ENCODE peak calls at places on chromosomes 16 and 17, in four cellular contexts. L, F, J and B are unnamed samples.

GRCh38 chr17:30113213-30113612 is 3.4 kb upstream of the NSRP1 start:
- DNase-seq in L (peak), J (no peak), F (no peak), B (no peak)

GRCh38 chr17:10195090-10195489 is 3.3 kb downstream of the GAS7 start:
- DNase-seq in F (no peak), L (no peak), J (no peak), B (no peak)

GRCh38 chr16:81189100-81189664 is 49.3 kb upstream of the BCO1 start:
- DNase-seq in J (no peak), L (peak), F (peak), B (no peak)

GRCh38 chr17:1644493-1645206 is 882 bp downstream of the SCARF1 start:
- DNase-seq in L (peak), F (no peak), J (no peak), B (peak)

GRCh38 chr16:77359065-77359502 is 75.8 kb downstream of the ADAMTS18 start:
- DNase-seq in J (no peak), L (peak), F (no peak), B (no peak)

GRCh38 chr16:48970216-48970615 is 311.4 kb downstream of the CBLN1 start:
- DNase-seq in L (no peak), J (no peak), F (no peak), B (no peak)

GRCh38 chr16:81523387-81524115 is 78.9 kb downstream of the CMIP start:
- DNase-seq in L (peak), J (no peak), F (peak), B (no peak)

GRCh38 chr16:72523087-72523486 is 351.1 kb upstream of the PMFBP1 start:
- DNase-seq in F (no peak), J (no peak), L (no peak), B (no peak)

GRCh38 chr16:80614908-80615696 is 74.3 kb downstream of the DYNLRB2 start:
- DNase-seq in F (no peak), L (peak), J (no peak), B (no peak)

GRCh38 chr16:64356267-64356666 is 765.6 kb downstream of the CDH11 start:
- DNase-seq in J (no peak), L (peak), F (no peak), B (no peak)

GRCh38 chr17:39064374-39064773 is 87.1 kb downstream of the PLXDC1 start:
- DNase-seq in L (peak), J (no peak), F (no peak), B (no peak)

GRCh38 chr16:50304467-50305440 is 38.4 kb downstream of the ADCY7 start:
- DNase-seq in F (no peak), J (no peak), L (no peak), B (peak)

GRCh38 chr16:3716831-3717234 is 491 bp downstream of the TRAP1 start:
- DNase-seq in J (no peak), L (no peak), F (peak), B (peak)

GRCh38 chr16:85088570-85089214 is 23.6 kb downstream of the CIBAR2 start:
- DNase-seq in L (no peak), F (no peak), J (no peak), B (no peak)

GRCh38 chr16:66705790-66706505 is 9.4 kb upstream of the CMTM4 start:
- DNase-seq in J (no peak), F (peak), L (peak), B (no peak)

GRCh38 chr17:33572615-33573014 is 279.5 kb upstream of the ASIC2 start:
- DNase-seq in J (no peak), F (no peak), L (no peak), B (no peak)

GRCh38 chr16:84829168-84829965 is 9.6 kb downstream of the CRISPLD2 start:
- DNase-seq in L (peak), J (no peak), F (no peak), B (no peak)

GRCh38 chr17:49694847-49695697 is 12.7 kb downstream of the SLC35B1 start:
- DNase-seq in F (peak), L (peak), J (peak), B (peak)

GRCh38 chr17:64004903-64005733 is 7.0 kb downstream of the PRR29 start:
- DNase-seq in J (no peak), L (no peak), F (no peak), B (no peak)
- TF ChIP-seq CTCF in J (no peak), L (no peak), F (no peak), B (no peak)

GRCh38 chr17:43169561-43170139 is 1.4 kb upstream of the NBR1 start:
- DNase-seq in L (peak), F (peak), J (no peak), B (peak)

GRCh38 chr17:43170140-43170765 is 761 bp upstream of the NBR1 start:
- DNase-seq in J (peak), F (peak), L (peak), B (peak)

GRCh38 chr17:43175213-43176118 is 4.5 kb downstream of the NBR1 start:
- DNase-seq in J (no peak), F (no peak), L (peak), B (no peak)

GRCh38 chr17:43170766-43171681 is at the start of gene NBR1:
- DNase-seq in F (peak), J (peak), L (peak), B (peak)

GRCh38 chr17:43171761-43172487 is 910 bp downstream of the NBR1 start:
- DNase-seq in L (peak), J (no peak), F (peak), B (no peak)
- TF ChIP-seq CTCF in L (peak), J (no peak), F (no peak), B (peak)

GRCh38 chr16:404971-405486 is 3.3 kb downstream of the DECR2 start:
- DNase-seq in L (no peak), F (no peak), J (no peak), B (no peak)
- TF ChIP-seq CTCF in L (no peak), F (no peak), J (no peak), B (no peak)

GRCh38 chr17:4735825-4736651 is 3.6 kb upstream of the ZMYND15 start:
- DNase-seq in F (no peak), J (no peak), L (peak), B (no peak)

GRCh38 chr17:4739122-4740024 is at the start of the genes CXCL16 and ZMYND15:
- DNase-seq in L (peak), F (peak), J (peak), B (peak)

GRCh38 chr17:4740025-4740351 is 260 bp upstream of the CXCL16 start:
- DNase-seq in J (no peak), F (no peak), L (no peak), B (no peak)

GRCh38 chr17:4740584-4740983 is 856 bp upstream of the CXCL16 start:
- DNase-seq in J (no peak), F (no peak), L (no peak), B (no peak)

DNA sequence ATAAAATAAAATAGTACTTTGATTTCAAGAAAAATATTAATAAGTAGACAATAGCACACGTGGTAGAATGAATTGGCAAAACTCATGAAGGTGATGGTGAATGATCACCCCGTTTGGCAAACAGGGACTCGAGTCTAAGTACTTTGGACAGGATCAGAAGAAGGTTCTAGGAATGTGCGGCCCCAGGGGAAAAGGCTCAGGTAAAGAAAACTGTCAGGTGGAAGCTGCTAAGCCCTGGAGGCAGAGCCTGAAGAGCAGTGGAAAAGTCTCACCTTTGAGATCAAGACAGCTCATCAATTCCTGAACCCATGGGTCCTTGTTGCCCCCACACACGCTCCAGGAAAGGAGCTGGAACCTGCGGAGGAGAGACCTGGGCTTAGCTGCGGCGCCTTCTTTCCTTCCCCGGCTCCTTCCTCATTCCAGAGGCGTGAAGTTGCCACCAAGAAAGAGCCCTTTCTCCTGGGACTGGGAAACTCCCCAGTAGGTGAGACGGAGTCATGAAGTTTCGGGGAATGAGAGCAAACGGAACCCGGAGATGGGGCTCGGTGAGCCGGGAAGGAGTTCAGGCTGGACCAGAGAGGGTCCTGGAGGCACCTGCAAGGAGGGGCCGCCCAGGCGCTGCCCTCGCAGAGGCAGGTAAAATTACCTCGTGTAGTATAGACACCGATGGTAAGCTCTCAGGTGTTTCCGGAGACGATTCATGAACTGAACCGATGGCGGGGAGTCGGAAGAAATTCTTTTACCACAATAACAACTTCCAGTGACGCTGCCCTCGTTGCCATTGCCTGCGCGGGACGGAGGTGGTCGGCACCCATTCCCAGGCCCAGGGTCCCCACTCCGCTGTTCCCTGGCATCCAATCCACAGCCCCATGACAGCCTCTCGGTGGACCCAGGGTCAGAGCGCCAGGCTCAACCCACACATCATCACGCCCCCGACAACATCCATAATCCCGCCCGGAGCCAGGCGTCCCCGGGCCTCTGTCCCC is 1.2 kb upstream of the ZMYND15 start:
- DNase-seq in F (peak), L (no peak), J (no peak), B (no peak)
- TF ChIP-seq CTCF in F (no peak), L (no peak), J (no peak), B (no peak)

GRCh38 chr17:72952641-72953313 is 139.7 kb downstream of the SLC39A11 start:
- DNase-seq in F (no peak), J (no peak), L (no peak), B (no peak)

GRCh38 chr17:72950236-72950931 is 142.1 kb downstream of the SLC39A11 start:
- DNase-seq in F (no peak), L (no peak), J (no peak), B (no peak)

GRCh38 chr17:72953621-72954020 is 138.9 kb downstream of the SLC39A11 start:
- DNase-seq in F (no peak), L (no peak), J (no peak), B (no peak)

GRCh38 chr17:72954595-72954994 is 137.9 kb downstream of the SLC39A11 start:
- DNase-seq in F (no peak), J (no peak), L (no peak), B (no peak)

DNA sequence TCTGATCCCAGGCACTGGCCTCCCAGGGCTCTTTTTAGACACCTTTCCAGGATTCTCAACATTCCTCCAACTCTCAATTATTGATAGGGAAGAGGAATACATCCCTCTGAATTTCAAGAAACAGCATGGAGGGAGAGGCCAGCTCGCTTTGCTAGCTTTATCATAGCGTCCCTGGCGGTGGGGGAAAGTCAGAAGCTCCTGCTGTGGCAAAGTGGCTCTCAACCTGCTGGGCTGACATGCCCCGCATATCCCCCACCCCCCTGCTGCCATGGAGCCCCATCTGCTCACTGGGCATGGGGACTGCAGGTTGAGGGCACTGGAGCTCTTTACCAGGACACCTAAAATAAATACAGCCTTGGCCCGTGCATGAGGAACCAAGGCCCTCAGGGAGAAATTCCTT is 140.3 kb downstream of the SLC39A11 start:
- DNase-seq in F (no peak), L (no peak), J (no peak), B (no peak)
- TF ChIP-seq CTCF in F (no peak), L (no peak), J (no peak), B (no peak)

GRCh38 chr16:31455601-31456314 is 3.5 kb upstream of the ARMC5 start:
- DNase-seq in J (no peak), F (no peak), L (no peak), B (no peak)
- TF ChIP-seq CTCF in J (peak), F (no peak), L (peak), B (peak)